ENCODE peak calls at places on chromosomes 4 and X, in eight cellular contexts. E is esophagus squamous epithelium, V is MM.1S, U is testis, S is right lobe of liver, O is left ventricle myocardium inferior, T is cardiac muscle cell, R is ovary. Q is an unnamed sample. For H3K4me1, the result is how much of the 10 kb centered on the place peaks cover.

GRCh38 chrX:9282325-9282724 is 182.5 kb upstream of the TBL1X start:
- DNase-seq in E (no peak), V (no peak), U (no peak), S (no peak), O (no peak), T (no peak), R (no peak), Q (no peak)

GRCh38 chr4:147773261-147774184 is 41.6 kb downstream of the ARHGAP10 start:
- DNase-seq in E (no peak), V (no peak), U (no peak), S (no peak), O (no peak), T (no peak), R (no peak), Q (no peak)

GRCh38 chr4:66372706-66373105 is 702.4 kb upstream of the EPHA5 start:
- DNase-seq in E (no peak), V (no peak), U (no peak), S (no peak), O (no peak), T (no peak), R (no peak), Q (no peak)

GRCh38 chrX:51035746-51036145 is 125.2 kb downstream of the BMP15 start:
- DNase-seq in E (no peak), V (no peak), U (no peak), S (no peak), O (no peak), T (no peak), R (no peak), Q (no peak)

GRCh38 chr4:16196482-16197393 is 29.5 kb downstream of the TAPT1 start:
- DNase-seq in E (no peak), V (no peak), U (no peak), S (no peak), O (no peak), T (peak), R (no peak), Q (no peak)

GRCh38 chr4:78545275-78546246 is 6.0 kb upstream of the ANXA3 start:
- DNase-seq in E (no peak), V (no peak), U (no peak), S (no peak), O (peak), T (no peak), R (no peak), Q (no peak)

GRCh38 chr4:110619401-110620247 is 3.3 kb downstream of the PITX2 start:
- DNase-seq in E (no peak), V (no peak), U (no peak), S (no peak), O (no peak), T (peak), R (no peak), Q (no peak)

GRCh38 chrX:106999002-106999975 is 723 bp downstream of the MORC4 start:
- DNase-seq in E (no peak), V (peak), U (peak), S (peak), O (peak), T (peak), R (peak), Q (peak)

GRCh38 chrX:31209005-31209612 is 137.3 kb upstream of the FTHL17 start:
- DNase-seq in E (no peak), V (no peak), U (no peak), S (no peak), O (no peak), T (no peak), R (no peak), Q (no peak)

GRCh38 chr4:74044676-74045075 is 6.2 kb upstream of the CXCL3 start:
- DNase-seq in E (no peak), V (no peak), U (no peak), S (no peak), O (no peak), T (no peak), R (no peak), Q (no peak)

GRCh38 chr4:182454440-182455013 is 211.3 kb downstream of the TENM3 start:
- DNase-seq in E (no peak), V (no peak), U (no peak), S (no peak), O (no peak), T (no peak), R (no peak), Q (no peak)

GRCh38 chr4:53608242-53608641 is 17.0 kb upstream of the LNX1 start:
- DNase-seq in E (no peak), V (no peak), U (no peak), S (no peak), O (no peak), T (no peak), R (no peak), Q (no peak)

GRCh38 chr4:176340871-176341685 is 21.3 kb downstream of the SPCS3 start:
- DNase-seq in E (no peak), V (peak), U (peak), S (no peak), O (no peak), T (peak), R (no peak), Q (peak)

GRCh38 chr4:79650794-79651431 is 242.9 kb upstream of the GK2 start:
- DNase-seq in E (no peak), V (no peak), U (no peak), S (no peak), O (no peak), T (no peak), R (no peak), Q (no peak)

DNA sequence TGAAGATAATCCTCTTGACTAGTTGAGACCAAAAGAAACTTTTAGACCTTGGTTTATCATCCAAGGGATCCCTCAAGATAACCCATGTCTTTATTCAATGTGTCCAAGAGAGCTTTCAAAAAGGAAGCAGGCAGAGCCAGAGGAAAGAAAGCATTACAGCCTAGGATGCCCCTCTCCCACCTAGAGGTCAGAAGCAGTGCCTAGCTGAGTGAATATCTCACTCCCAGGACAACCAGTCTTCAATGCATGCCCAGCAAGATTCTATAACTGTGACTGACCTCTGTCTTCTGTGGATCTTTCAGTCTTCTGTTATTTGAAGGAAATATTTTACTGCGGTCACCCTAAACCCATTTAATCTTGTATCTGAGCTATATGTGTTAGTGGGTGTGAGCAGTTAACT is 537.2 kb upstream of the CPEB2 start:
- DNase-seq in E (no peak), V (no peak), U (no peak), S (no peak), O (no peak), T (no peak), R (no peak), Q (no peak)
- TF ChIP-seq CTCF in E (no peak), V (no peak), U (no peak), S (no peak), O (no peak), T (no peak), R (no peak), Q (no peak)

DNA sequence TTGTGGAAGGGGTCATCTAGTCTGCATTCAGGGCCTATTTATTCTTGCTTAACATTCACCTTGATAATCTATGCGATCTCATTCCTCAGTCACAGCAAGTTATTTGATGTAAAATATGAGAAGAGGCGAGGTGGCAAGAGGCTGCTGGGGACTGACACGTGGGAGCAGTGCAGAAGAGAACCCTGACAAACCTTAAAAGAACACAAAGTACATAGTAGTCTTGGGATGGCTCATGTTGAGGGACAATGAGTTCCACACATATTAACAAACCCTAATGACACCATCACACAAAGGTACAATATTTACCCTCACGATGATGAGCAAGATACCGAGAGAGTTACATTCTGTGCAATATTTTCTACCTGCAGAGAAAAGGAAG is 57.5 kb downstream of the MAML3 start:
- DNase-seq in E (no peak), V (no peak), U (no peak), S (no peak), O (no peak), T (no peak), R (no peak), Q (no peak)
- H3K4me1 ChIP-seq in E (half or more), V (under half), U (half or more), S (under half), O (half or more), T (half or more), R (under half), Q (half or more)

GRCh38 chrX:150460781-150461180 is 97.7 kb downstream of the MAMLD1 start:
- DNase-seq in E (no peak), V (no peak), U (no peak), S (no peak), O (no peak), T (no peak), R (no peak), Q (no peak)

GRCh38 chrX:150460063-150460462 is 96.9 kb downstream of the MAMLD1 start:
- DNase-seq in E (no peak), V (no peak), U (no peak), S (no peak), O (no peak), T (no peak), R (no peak), Q (no peak)

GRCh38 chrX:150456941-150457340 is 93.8 kb downstream of the MAMLD1 start:
- DNase-seq in E (no peak), V (no peak), U (no peak), S (no peak), O (no peak), T (no peak), R (no peak), Q (no peak)

GRCh38 chrX:150456466-150456865 is 93.3 kb downstream of the MAMLD1 start:
- DNase-seq in E (no peak), V (no peak), U (no peak), S (no peak), O (no peak), T (no peak), R (no peak), Q (no peak)

GRCh38 chrX:150459168-150459567 is 96.1 kb downstream of the MAMLD1 start:
- DNase-seq in E (no peak), V (no peak), U (no peak), S (no peak), O (no peak), T (no peak), R (no peak), Q (no peak)
- H3K27ac ChIP-seq in E (no peak), V (no peak), U (no peak), S (no peak), O (no peak), T (no peak), R (no peak), Q (no peak)

GRCh38 chrX:132716006-132716405 is 227.2 kb upstream of the MBNL3 start:
- DNase-seq in E (no peak), V (no peak), U (no peak), S (no peak), O (no peak), T (no peak), R (no peak), Q (no peak)
- TF ChIP-seq CTCF in E (no peak), V (peak), U (no peak), S (peak), O (no peak), T (peak), R (no peak), Q (no peak)

DNA sequence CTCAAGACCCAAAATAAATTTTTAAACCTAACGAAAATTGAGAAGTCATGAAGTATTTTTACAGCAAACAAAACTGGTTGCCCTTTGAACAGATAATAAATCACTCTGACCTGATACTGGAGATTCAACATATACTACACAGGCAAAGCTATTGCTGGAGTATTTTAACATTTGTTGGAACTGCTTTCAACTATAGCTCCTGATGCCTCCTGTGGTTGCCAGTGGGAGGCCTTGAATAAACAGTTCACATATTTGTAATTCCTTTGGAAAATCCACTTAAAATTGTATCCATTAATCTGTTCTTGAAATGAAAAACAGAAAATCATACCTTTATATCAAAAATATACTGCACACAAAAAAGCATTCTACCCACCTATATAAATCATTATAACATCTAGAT is 605.1 kb downstream of the KCTD8 start:
- DNase-seq in E (no peak), V (no peak), U (no peak), S (no peak), O (no peak), T (no peak), R (no peak), Q (no peak)
- H3K4me1 ChIP-seq in E (under half), V (under half), U (under half), S (under half), O (under half), T (under half), R (under half), Q (under half)